ENCODE peak calls at places on chromosomes 2 and 18, in seven cellular contexts. I, V, Z, H, C, Q and U are unnamed samples.

GRCh38 chr2:174836345-174836999 is 72.2 kb upstream of the CHRNA1 start:
- DNase-seq in I (no peak), V (no peak), Z (no peak), H (no peak), C (no peak), Q (no peak), U (no peak)

GRCh38 chr2:113032737-113033136 is 19.9 kb downstream of the IL36B start:
- DNase-seq in I (no peak), V (no peak), Z (no peak), H (no peak), C (no peak), Q (no peak), U (no peak)

GRCh38 chr2:24721470-24721869 is 71.7 kb downstream of the PTRHD1 start:
- DNase-seq in I (no peak), V (no peak), Z (no peak), H (no peak), C (peak; percentile 45), Q (peak; percentile 52), U (no peak)

GRCh38 chr2:86622878-86623548 is 652 bp downstream of the RNF103 start:
- DNase-seq in I (peak; percentile 58), V (peak; percentile 83), Z (peak; percentile 26), H (peak; percentile 79), C (peak; percentile 59), Q (peak; percentile 39), U (peak; percentile 66)

GRCh38 chr18:3058328-3059191 is 45.6 kb upstream of the LPIN2 start:
- DNase-seq in I (peak; percentile 21), V (no peak), Z (no peak), H (no peak), C (no peak), Q (no peak), U (no peak)

GRCh38 chr2:119764832-119765231 is 5.1 kb downstream of the PTPN4 start:
- DNase-seq in I (no peak), V (no peak), Z (no peak), H (no peak), C (no peak), Q (no peak), U (no peak)

GRCh38 chr2:95347681-95348608 is 50.8 kb downstream of the KCNIP3 start:
- DNase-seq in I (no peak), V (no peak), Z (no peak), H (no peak), C (peak; percentile 23), Q (peak; percentile 16), U (no peak)

GRCh38 chr2:52391576-52391975 is 1359.6 kb upstream of the NRXN1 start:
- DNase-seq in I (no peak), V (no peak), Z (no peak), H (no peak), C (no peak), Q (no peak), U (no peak)

GRCh38 chr2:191166111-191166755 is 15.4 kb upstream of the STAT4 start:
- DNase-seq in I (no peak), V (no peak), Z (no peak), H (no peak), C (no peak), Q (no peak), U (no peak)

GRCh38 chr2:28544405-28544914 is 48.6 kb downstream of the PLB1 start:
- DNase-seq in I (peak; percentile 20), V (no peak), Z (no peak), H (no peak), C (no peak), Q (no peak), U (no peak)

GRCh38 chr2:135875491-135876065 is 665 bp downstream of the MCM6 start:
- DNase-seq in I (peak; percentile 65), V (peak; percentile 68), Z (peak; percentile 29), H (peak; percentile 70), C (peak; percentile 59), Q (peak; percentile 36), U (peak; percentile 38)

GRCh38 chr2:9237831-9238230 is 31.2 kb downstream of the ASAP2 start:
- DNase-seq in I (no peak), V (no peak), Z (no peak), H (no peak), C (no peak), Q (no peak), U (no peak)

GRCh38 chr2:33525666-33526065 is 49.2 kb downstream of the RASGRP3 start:
- DNase-seq in I (no peak), V (no peak), Z (no peak), H (no peak), C (no peak), Q (no peak), U (no peak)

GRCh38 chr2:155266579-155266978 is 568.1 kb downstream of the KCNJ3 start:
- DNase-seq in I (no peak), V (no peak), Z (no peak), H (no peak), C (no peak), Q (no peak), U (no peak)

GRCh38 chr2:105888625-105889024 is 143.9 kb downstream of the NCK2 start:
- DNase-seq in I (no peak), V (no peak), Z (no peak), H (no peak), C (no peak), Q (no peak), U (no peak)

GRCh38 chr2:186728631-186729030 is 34.8 kb downstream of the FAM171B start:
- DNase-seq in I (no peak), V (no peak), Z (no peak), H (no peak), C (no peak), Q (no peak), U (no peak)

GRCh38 chr18:48940854-48941531 is 9.8 kb downstream of the SMAD7 start:
- DNase-seq in I (peak; percentile 76), V (no peak), Z (no peak), H (peak; percentile 69), C (no peak), Q (no peak), U (peak; percentile 30)

GRCh38 chr2:196592912-196593881 is 46.3 kb upstream of the CCDC150 start:
- DNase-seq in I (no peak), V (peak; percentile 73), Z (peak; percentile 48), H (peak; percentile 85), C (no peak), Q (no peak), U (peak; percentile 67)

GRCh38 chr2:127416486-127417001 is 1.7 kb upstream of the PROC start:
- DNase-seq in I (no peak), V (no peak), Z (no peak), H (peak; percentile 40), C (no peak), Q (no peak), U (no peak)

GRCh38 chr2:152126664-152127063 is 27.8 kb upstream of the CACNB4 start:
- DNase-seq in I (no peak), V (no peak), Z (no peak), H (no peak), C (no peak), Q (no peak), U (no peak)

GRCh38 chr2:167345559-167345958 is 457.3 kb downstream of the XIRP2 start:
- DNase-seq in I (no peak), V (no peak), Z (no peak), H (no peak), C (no peak), Q (no peak), U (no peak)

GRCh38 chr2:180677928-180678327 is 302.5 kb upstream of the UBE2E3 start:
- DNase-seq in I (no peak), V (no peak), Z (no peak), H (no peak), C (no peak), Q (no peak), U (no peak)

GRCh38 chr2:45652090-45653050 is 895 bp downstream of the PRKCE start:
- DNase-seq in I (peak; percentile 24), V (peak; percentile 64), Z (peak; percentile 21), H (peak; percentile 42), C (peak; percentile 36), Q (peak; percentile 41), U (peak; percentile 41)

GRCh38 chr2:176088048-176088936 is 4.2 kb upstream of the HOXD13 start:
- DNase-seq in I (no peak), V (peak; percentile 82), Z (no peak), H (peak; percentile 76), C (peak; percentile 54), Q (no peak), U (peak; percentile 74)

GRCh38 chr2:70087703-70088507 is 628 bp downstream of the PCBP1 start:
- DNase-seq in I (peak; percentile 52), V (peak; percentile 80), Z (peak; percentile 40), H (no peak), C (peak; percentile 61), Q (peak; percentile 43), U (peak; percentile 41)

GRCh38 chr18:8478968-8479370 is 130.3 kb upstream of the RAB12 start:
- DNase-seq in I (no peak), V (no peak), Z (no peak), H (no peak), C (no peak), Q (no peak), U (no peak)
- TF ChIP-seq CTCF in I (no peak), V (no peak), Z (peak; percentile 46), H (no peak), C (no peak), Q (no peak), U (peak; percentile 25)

GRCh38 chr2:11904029-11904428 is 157.6 kb downstream of the LPIN1 start:
- DNase-seq in I (no peak), V (no peak), Z (no peak), H (peak; percentile 48), C (no peak), Q (no peak), U (no peak)
- TF ChIP-seq CTCF in I (no peak), V (no peak), Z (no peak), H (no peak), C (no peak), Q (no peak), U (no peak)

DNA sequence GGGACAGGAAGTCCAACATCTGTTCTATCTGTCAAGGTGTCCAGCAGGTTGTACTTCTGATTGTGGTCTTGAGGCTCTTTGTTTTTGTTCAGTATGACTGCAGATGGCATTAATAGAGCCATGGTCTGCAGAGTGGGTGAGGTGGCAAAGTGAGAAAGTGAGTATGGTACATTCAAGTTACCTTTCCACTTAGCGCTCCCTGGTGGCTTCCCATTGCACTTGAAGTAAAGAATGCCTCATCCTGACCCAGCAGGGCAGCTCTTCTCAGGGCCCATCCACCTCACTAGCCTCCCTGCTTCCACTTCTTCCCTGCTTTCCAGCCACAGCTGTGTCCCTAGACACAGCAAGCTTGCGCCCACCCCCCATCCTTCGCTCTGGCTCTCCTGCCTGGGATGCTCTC is 148.0 kb upstream of the ALPP start:
- DNase-seq in I (no peak), V (no peak), Z (no peak), H (peak; percentile 38), C (peak; percentile 49), Q (no peak), U (peak; percentile 58)
- TF ChIP-seq CTCF in I (no peak), V (no peak), Z (no peak), H (peak; percentile 4), C (no peak), Q (no peak), U (no peak)

DNA sequence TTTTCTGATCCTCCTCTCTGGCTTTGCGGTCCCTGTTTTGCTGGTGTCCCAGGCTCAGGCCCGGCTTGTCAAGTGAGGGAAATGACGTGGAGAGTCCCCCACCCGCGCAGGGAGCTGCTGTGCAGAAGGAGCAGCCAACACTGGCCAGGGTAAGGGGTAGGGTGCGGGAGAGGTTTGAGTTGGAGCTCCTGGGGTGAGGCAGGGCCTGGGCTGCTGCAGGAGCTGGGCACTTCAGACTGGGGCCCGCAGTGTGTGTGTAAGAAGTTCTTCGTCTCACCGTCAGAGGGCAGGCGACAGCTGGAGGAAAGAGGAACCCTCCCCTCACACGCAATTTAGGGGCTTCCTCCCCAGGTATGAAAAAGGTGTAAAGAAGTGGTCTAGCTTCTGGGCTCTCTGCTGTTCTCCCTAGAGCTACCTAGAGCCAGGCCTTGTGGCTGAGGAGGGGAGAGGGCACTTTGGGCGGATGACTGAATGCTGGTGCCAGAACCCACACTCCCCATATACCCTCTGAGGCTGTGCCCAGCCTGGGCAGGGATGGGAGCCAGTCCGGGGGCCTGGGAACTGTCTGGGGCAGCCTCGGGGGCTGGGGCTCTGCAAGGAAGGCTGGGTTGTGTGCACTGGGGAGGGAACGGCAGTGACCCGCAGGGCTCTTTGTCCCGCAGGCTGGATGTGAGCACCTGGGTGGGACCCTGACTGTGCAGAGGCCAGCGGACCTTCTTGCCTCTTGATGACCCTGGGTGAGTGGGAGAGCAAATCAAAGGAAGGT is 11.8 kb downstream of the CELF4 start:
- DNase-seq in I (no peak), V (peak; percentile 52), Z (no peak), H (no peak), C (no peak), Q (no peak), U (peak; percentile 39)
- TF ChIP-seq CTCF in I (no peak), V (no peak), Z (no peak), H (no peak), C (no peak), Q (no peak), U (peak; percentile 54)